ENCODE peak calls at places on chromosomes 12 and 14, in seven cellular contexts. I, K, T, D, G, V and W are unnamed samples.

GRCh38 chr14:35147711-35148110 is 25.4 kb downstream of the PRORP start:
- DNase-seq in T (no peak), K (no peak), G (no peak), D (no peak), I (no peak), V (no peak), W (no peak)

GRCh38 chr14:22808388-22809209 is 6.6 kb downstream of the SLC7A7 start:
- DNase-seq in V (no peak), T (no peak), D (no peak), G (no peak), I (no peak), K (no peak), W (no peak)

GRCh38 chr12:109951136-109951535 is 45.0 kb downstream of the GIT2 start:
- DNase-seq in I (no peak), K (peak; percentile 90), G (no peak), V (peak; percentile 91), D (no peak), T (peak; percentile 80), W (peak; percentile 87)

GRCh38 chr12:67482751-67483661 is 165.5 kb upstream of the DYRK2 start:
- DNase-seq in G (peak; percentile 89), V (peak; percentile 59), T (peak; percentile 12), D (peak; percentile 75), K (peak; percentile 24), I (no peak), W (peak; percentile 74)

GRCh38 chr12:104602426-104602825 is 145.7 kb downstream of the CHST11 start:
- DNase-seq in T (no peak), G (no peak), D (no peak), K (no peak), I (no peak), V (peak; percentile 30), W (no peak)

GRCh38 chr14:91258021-91258618 is 13.6 kb upstream of the GPR68 start:
- DNase-seq in I (peak; percentile 20), T (no peak), G (no peak), V (peak; percentile 82), K (peak; percentile 86), D (peak; percentile 31), W (no peak)

GRCh38 chr14:96125536-96125935 is 79.1 kb upstream of the BDKRB2 start:
- DNase-seq in D (no peak), T (no peak), V (no peak), I (no peak), K (peak; percentile 54), G (no peak), W (peak; percentile 77)

GRCh38 chr14:73776194-73776537 is 62.0 kb upstream of the PNMA1 start:
- DNase-seq in G (no peak), D (no peak), V (peak; percentile 30), I (no peak), K (peak; percentile 78), T (no peak), W (no peak)

GRCh38 chr12:80213246-80213645 is 113.9 kb downstream of the OTOGL start:
- DNase-seq in T (no peak), I (no peak), G (no peak), V (no peak), D (no peak), K (no peak), W (no peak)

GRCh38 chr14:90483551-90483950 is 86.7 kb downstream of the CALM1 start:
- DNase-seq in K (no peak), G (peak; percentile 71), D (no peak), I (no peak), V (no peak), T (no peak), W (no peak)

GRCh38 chr14:21142357-21142756 is 13.5 kb downstream of the OR5AU1 start:
- DNase-seq in I (no peak), G (no peak), V (no peak), K (no peak), D (no peak), T (no peak), W (no peak)

GRCh38 chr12:63802012-63802608 is 22.4 kb downstream of the RXYLT1 start:
- DNase-seq in D (no peak), T (peak; percentile 26), K (peak; percentile 38), I (peak; percentile 53), V (peak; percentile 55), G (no peak), W (peak; percentile 59)

GRCh38 chr12:68958337-68958736 is 25.4 kb upstream of the CPM start:
- DNase-seq in G (no peak), D (no peak), T (no peak), K (no peak), I (no peak), V (no peak), W (no peak)

GRCh38 chr12:49689785-49690184 is 17.4 kb downstream of the FMNL3 start:
- DNase-seq in D (no peak), K (no peak), T (no peak), I (no peak), G (no peak), V (no peak), W (no peak)

GRCh38 chr12:128644664-128645296 is 179.0 kb downstream of the SLC15A4 start:
- DNase-seq in D (no peak), T (no peak), G (no peak), I (peak; percentile 25), V (no peak), K (no peak), W (peak; percentile 1)

GRCh38 chr14:74444866-74445265 is 18.9 kb upstream of the SYNDIG1L start:
- DNase-seq in K (no peak), D (no peak), V (no peak), G (no peak), I (no peak), T (no peak), W (no peak)

GRCh38 chr12:26128180-26128579 is 3.3 kb upstream of the BHLHE41 start:
- DNase-seq in T (no peak), D (no peak), G (no peak), K (peak; percentile 20), V (peak; percentile 36), I (no peak), W (no peak)

GRCh38 chr14:61588419-61588901 is 106.9 kb upstream of the HIF1A start:
- DNase-seq in V (peak; percentile 22), D (no peak), I (no peak), G (no peak), T (no peak), K (peak; percentile 60), W (peak; percentile 84)

DNA sequence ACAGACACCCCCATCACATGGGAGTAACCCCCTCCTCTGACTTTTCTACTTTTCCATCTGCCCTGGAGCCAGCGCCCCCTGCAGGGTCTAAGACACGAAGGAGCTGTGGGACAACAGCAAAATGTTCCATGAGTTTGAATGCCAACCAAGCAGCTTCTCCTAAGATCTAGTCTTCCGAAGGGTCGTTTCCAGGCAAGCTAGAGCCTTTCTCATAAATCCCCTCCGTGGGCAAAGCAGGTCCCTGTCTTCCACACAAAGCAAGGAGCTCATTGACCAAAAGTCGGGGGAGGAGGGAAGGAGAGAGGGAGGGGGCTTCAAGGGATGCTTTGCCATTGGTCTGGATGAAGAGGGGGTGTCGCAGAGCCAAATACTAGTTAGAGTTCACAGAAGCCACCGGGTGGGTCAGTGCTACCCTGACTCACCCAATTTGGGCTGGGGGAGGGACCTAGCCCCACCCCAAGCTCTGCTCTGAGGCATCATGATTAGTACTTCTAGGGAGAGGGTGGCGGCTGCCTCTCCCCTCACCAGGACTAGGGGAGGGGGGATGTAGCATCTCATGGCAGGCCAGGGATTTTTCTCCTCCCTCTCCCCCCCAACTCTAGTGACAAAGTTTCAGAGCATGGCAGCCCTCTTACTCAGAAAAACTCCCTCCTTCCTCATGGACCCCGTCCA is 1.6 kb downstream of the MSI1 start:
- DNase-seq in G (no peak), I (peak; percentile 52), V (peak; percentile 31), D (no peak), K (no peak), T (no peak), W (peak; percentile 17)
- H3K4me3 ChIP-seq in G (no peak overlapping the region), I (no peak overlapping the region), V (no peak overlapping the region), D (peak overlapping the region; percentile 75), K (no peak overlapping the region), T (peak overlapping the region; percentile 48), W (no peak overlapping the region)

GRCh38 chr14:94180655-94181271 is 6.6 kb downstream of the PPP4R4 start:
- DNase-seq in D (no peak), K (peak; percentile 52), V (peak; percentile 63), I (peak; percentile 48), G (peak; percentile 32), T (peak; percentile 13), W (peak; percentile 61)
- H3K4me3 ChIP-seq in D (no peak overlapping the region), K (no peak overlapping the region), V (peak overlapping the region; percentile 47), I (no peak overlapping the region), G (no peak overlapping the region), T (no peak overlapping the region), W (no peak overlapping the region)

GRCh38 chr14:59465570-59466150 is 480 bp upstream of the GPR135 start:
- DNase-seq in V (no peak), D (no peak), K (no peak), I (no peak), T (no peak), G (peak; percentile 47), W (no peak)
- H3K4me3 ChIP-seq in V (peak overlapping the region; percentile 73), D (peak overlapping the region; percentile 80), K (peak overlapping the region; percentile 43), I (no peak overlapping the region), T (peak overlapping the region; percentile 47), G (peak overlapping the region; percentile 56), W (peak overlapping the region; percentile 66)

GRCh38 chr12:65636436-65636835 is 187.8 kb upstream of the HMGA2 start:
- DNase-seq in T (no peak), D (no peak), I (no peak), V (no peak), G (no peak), K (no peak), W (no peak)
- H3K4me3 ChIP-seq in T (no peak overlapping the region), D (no peak overlapping the region), I (no peak overlapping the region), V (no peak overlapping the region), G (no peak overlapping the region), K (no peak overlapping the region), W (no peak overlapping the region)

DNA sequence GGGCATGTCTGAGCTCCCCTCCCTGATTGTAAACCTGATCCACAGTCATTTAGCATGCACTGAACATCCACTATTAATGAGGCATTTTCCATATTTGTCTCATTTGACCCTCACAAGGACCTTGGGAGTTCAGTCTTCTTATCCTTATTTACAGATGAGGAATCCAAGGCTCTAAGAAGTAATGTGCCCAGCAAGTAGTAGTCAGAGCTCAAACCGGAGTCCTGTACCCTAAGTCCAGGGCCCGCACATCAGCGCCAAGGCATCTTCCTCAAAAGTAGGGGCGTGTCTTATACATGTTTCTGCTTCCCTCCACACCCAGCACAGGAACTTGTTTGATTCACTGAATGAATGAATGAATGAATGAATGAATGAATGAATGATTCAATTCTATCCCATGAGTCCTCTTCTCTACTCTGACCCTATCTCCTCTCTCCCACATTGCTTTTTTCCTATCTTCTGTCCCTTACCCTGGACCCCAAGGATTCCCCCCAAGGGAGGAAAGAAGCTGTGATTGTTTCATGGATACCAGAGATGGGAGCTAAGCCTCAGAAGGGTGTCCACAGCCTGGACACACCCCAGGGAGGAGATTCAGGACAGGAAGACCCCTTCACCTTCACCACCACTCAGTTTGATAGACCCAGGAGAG is 21.8 kb upstream of the KRT8 start:
- DNase-seq in D (no peak), I (peak; percentile 92), K (no peak), G (no peak), T (no peak), V (peak; percentile 20), W (no peak)
- H3K4me3 ChIP-seq in D (no peak overlapping the region), I (peak overlapping the region; percentile 27), K (no peak overlapping the region), G (no peak overlapping the region), T (no peak overlapping the region), V (no peak overlapping the region), W (no peak overlapping the region)